ENCODE peak calls at places on chromosomes 5 and 9, in eight cellular contexts. J is sigmoid colon, N is K562, R is transverse colon, F is stomach, D is ovary, V is A549, S is SK-N-SH. B is an unnamed sample.

GRCh38 chr5:61440596-61440995 is 108.5 kb downstream of the ZSWIM6 start:
- DNase-seq in D (no peak), V (no peak), N (no peak), R (no peak), S (no peak), F (no peak), J (no peak), B (no peak)

GRCh38 chr5:179295778-179296149 is 49.5 kb downstream of the ADAMTS2 start:
- DNase-seq in D (peak; percentile 28), R (no peak), S (no peak), J (no peak), F (no peak), N (no peak), V (no peak), B (peak; percentile 67)

GRCh38 chr5:79285833-79286232 is 49.9 kb downstream of the JMY start:
- DNase-seq in N (no peak), D (no peak), F (no peak), R (no peak), S (no peak), J (no peak), V (no peak), B (no peak)

GRCh38 chr9:82456621-82457020 is 468.0 kb downstream of the SPATA31D1 start:
- DNase-seq in S (no peak), N (no peak), D (no peak), J (no peak), V (no peak), F (no peak), R (no peak), B (no peak)

GRCh38 chr5:17069995-17070405 is 133.9 kb upstream of the MYO10 start:
- DNase-seq in N (no peak), F (peak; percentile 70), S (no peak), V (peak; percentile 90), R (peak; percentile 74), D (peak; percentile 69), J (no peak), B (no peak)

GRCh38 chr9:125399666-125400065 is 138.0 kb downstream of the GAPVD1 start:
- DNase-seq in D (no peak), N (no peak), F (no peak), R (no peak), J (no peak), S (no peak), V (no peak), B (no peak)

GRCh38 chr5:77638763-77639451 is 394 bp upstream of the OTP start:
- DNase-seq in S (peak; percentile 78), N (no peak), D (no peak), V (peak; percentile 5), J (no peak), F (no peak), R (no peak), B (no peak)

GRCh38 chr5:77232959-77233358 is 22.5 kb downstream of the PDE8B start:
- DNase-seq in S (no peak), N (no peak), D (no peak), J (no peak), V (no peak), R (no peak), F (no peak), B (no peak)

GRCh38 chr9:134058716-134059115 is 9.1 kb downstream of the BRD3 start:
- DNase-seq in J (peak; percentile 34), N (no peak), D (peak; percentile 29), V (no peak), F (peak; percentile 24), S (peak; percentile 44), R (no peak), B (no peak)

GRCh38 chr9:134057311-134057665 is 10.5 kb downstream of the BRD3 start:
- DNase-seq in R (peak; percentile 5), J (no peak), V (no peak), N (no peak), F (no peak), D (peak; percentile 24), S (no peak), B (no peak)

GRCh38 chr9:134056483-134057310 is 11.1 kb downstream of the BRD3 start:
- DNase-seq in D (peak; percentile 39), F (no peak), J (peak; percentile 68), V (no peak), R (peak; percentile 12), N (no peak), S (peak; percentile 49), B (peak; percentile 60)

GRCh38 chr9:134059188-134059641 is 8.6 kb downstream of the BRD3 start:
- DNase-seq in N (no peak), D (peak; percentile 31), S (peak; percentile 20), R (peak; percentile 6), J (peak; percentile 60), F (peak; percentile 23), V (no peak), B (no peak)

DNA sequence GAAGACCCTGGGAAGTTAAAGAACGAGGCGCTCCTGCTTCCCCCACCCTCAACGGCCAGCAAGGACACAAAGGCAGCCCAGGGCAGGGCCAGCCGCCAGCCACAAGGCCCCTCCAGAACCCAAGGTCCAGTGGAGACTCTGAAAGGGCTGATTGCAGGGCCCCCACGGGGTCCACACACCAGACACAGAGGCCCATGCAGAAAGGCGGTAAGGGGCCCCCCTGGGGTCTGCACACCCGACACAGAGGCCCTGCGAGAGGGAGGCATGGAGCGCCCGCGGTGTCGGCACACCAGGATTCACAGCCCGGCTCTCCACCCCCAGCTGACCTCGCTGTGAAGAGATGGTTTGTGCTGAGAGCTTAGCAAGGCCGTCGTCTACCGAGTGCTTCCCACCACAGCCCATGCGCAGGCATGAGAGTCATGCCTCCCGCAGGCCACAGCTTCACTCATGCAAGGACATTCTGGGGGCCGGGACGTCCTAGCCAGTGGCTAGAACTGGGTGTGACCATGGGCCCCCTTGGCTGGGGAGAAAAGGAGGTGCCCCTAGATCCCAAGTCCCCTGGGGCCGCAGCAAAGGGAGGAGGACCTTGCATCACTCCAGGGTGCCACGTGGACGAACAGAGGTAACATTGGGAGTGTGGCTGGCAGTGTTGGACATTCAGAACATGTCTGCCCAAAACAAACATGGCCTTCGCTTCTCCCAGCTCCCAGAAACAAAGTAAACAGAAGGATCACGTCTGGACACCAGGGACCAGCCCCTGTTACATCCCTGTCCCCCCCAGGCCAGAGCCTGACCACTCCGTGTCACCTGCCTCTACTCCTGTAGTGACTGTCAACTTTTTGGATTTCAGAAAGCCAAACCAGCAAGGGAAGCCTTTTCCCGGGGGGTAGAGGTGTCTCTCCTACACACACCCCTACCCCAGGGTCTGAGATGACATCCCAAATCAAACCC is 9.8 kb downstream of the BRD3 start:
- DNase-seq in D (peak; percentile 36), J (peak; percentile 55), N (no peak), R (peak; percentile 7), F (peak; percentile 20), S (no peak), V (no peak), B (no peak)
- TF ChIP-seq EP300 in D (no peak), J (no peak), N (no peak), R (no peak), F (no peak), S (no peak), V (no peak), B (no peak)

GRCh38 chr9:16133556-16134227 is 580.8 kb downstream of the CCDC171 start:
- DNase-seq in D (peak; percentile 68), V (peak; percentile 79), F (no peak), J (no peak), N (peak; percentile 44), R (peak; percentile 20), S (peak; percentile 51), B (no peak)
- TF ChIP-seq EP300 in D (no peak), V (no peak), F (no peak), J (no peak), N (no peak), R (no peak), S (no peak), B (no peak)

GRCh38 chr5:139458580-139459407 is 3.7 kb downstream of the ECSCR start:
- DNase-seq in F (peak; percentile 54), R (peak; percentile 54), J (no peak), D (no peak), S (no peak), N (no peak), V (no peak), B (no peak)
- TF ChIP-seq EP300 in F (no peak), R (no peak), J (no peak), D (no peak), S (no peak), N (no peak), V (no peak), B (no peak)

DNA sequence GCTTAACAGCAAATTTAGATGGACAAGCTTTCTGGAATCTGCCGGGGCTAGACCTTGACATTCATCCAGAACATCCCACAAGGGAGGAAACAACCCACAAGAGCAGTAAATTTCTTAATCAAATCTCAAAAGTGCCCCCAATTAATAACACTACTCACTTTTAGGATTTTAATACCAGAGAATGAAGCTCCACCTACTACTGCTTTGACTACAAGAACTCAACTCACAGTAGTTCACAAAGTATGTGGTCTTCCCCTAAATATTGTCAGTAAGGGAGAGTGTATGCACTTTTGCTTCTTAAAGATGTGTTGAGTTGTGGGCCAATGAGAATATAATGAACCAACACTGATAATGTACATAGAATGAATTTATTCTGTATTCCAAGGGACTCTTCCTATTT is 94.7 kb downstream of the EBF1 start:
- DNase-seq in V (no peak), F (no peak), R (no peak), J (no peak), D (no peak), N (no peak), S (no peak), B (no peak)
- TF ChIP-seq EP300 in V (no peak), F (no peak), R (no peak), J (no peak), D (no peak), N (no peak), S (no peak), B (no peak)